ENCODE peak calls at places on chromosomes 5 and 9, in five cellular contexts. A, P, C, Z and W are unnamed samples.

GRCh38 chr5:59745422-59745863 is 148.1 kb downstream of the PDE4D start:
- DNase-seq in C (no peak), A (peak; percentile 43), Z (peak; percentile 13), P (no peak), W (peak; percentile 12)

GRCh38 chr5:79200573-79201183 is 35.3 kb upstream of the JMY start:
- DNase-seq in P (no peak), A (no peak), Z (peak; percentile 22), C (no peak), W (peak; percentile 40)

GRCh38 chr5:18497089-18497488 is 862.8 kb downstream of the TAF11L14 start:
- DNase-seq in A (no peak), Z (no peak), P (no peak), C (no peak), W (no peak)

GRCh38 chr5:122076023-122076422 is 2.0 kb downstream of the LOX start:
- DNase-seq in P (no peak), A (peak; percentile 59), C (no peak), Z (no peak), W (peak; percentile 83)

GRCh38 chr5:55350754-55351153 is 43.0 kb downstream of the MTREX start:
- DNase-seq in P (no peak), A (no peak), Z (no peak), C (no peak), W (no peak)

GRCh38 chr5:172692451-172692850 is 51.4 kb downstream of the NEURL1B start:
- DNase-seq in P (no peak), Z (no peak), C (no peak), A (no peak), W (no peak)

GRCh38 chr5:1246711-1247431 is 21.7 kb downstream of the SLC6A18 start:
- DNase-seq in A (no peak), C (no peak), Z (peak; percentile 62), P (no peak), W (peak; percentile 35)

GRCh38 chr5:171429543-171429910 is 10.1 kb downstream of the FGF18 start:
- DNase-seq in Z (no peak), P (no peak), C (no peak), A (no peak), W (no peak)

GRCh38 chr5:180135967-180136641 is 64.5 kb upstream of the RNF130 start:
- DNase-seq in C (no peak), Z (no peak), P (no peak), A (no peak), W (no peak)

GRCh38 chr9:120873512-120873911 is 3.5 kb downstream of the PHF19 start:
- DNase-seq in C (no peak), P (no peak), A (peak; percentile 90), Z (no peak), W (no peak)

GRCh38 chr9:121958530-121958929 is 134.6 kb downstream of the TTLL11 start:
- DNase-seq in P (no peak), Z (no peak), A (no peak), C (no peak), W (no peak)

GRCh38 chr5:129541648-129542251 is 81.7 kb downstream of the ADAMTS19 start:
- DNase-seq in Z (no peak), C (no peak), P (no peak), A (no peak), W (peak; percentile 46)

GRCh38 chr9:35110327-35110758 is 5.3 kb downstream of the ATOSB start:
- DNase-seq in P (peak; percentile 28), A (no peak), C (peak; percentile 56), Z (peak; percentile 70), W (peak; percentile 67)

GRCh38 chr9:14240491-14240890 is 73.5 kb downstream of the NFIB start:
- DNase-seq in P (no peak), A (no peak), Z (no peak), C (no peak), W (no peak)

GRCh38 chr9:118129541-118129940 is 425.3 kb downstream of the TLR4 start:
- DNase-seq in Z (no peak), A (no peak), C (no peak), P (no peak), W (no peak)